ENCODE peak calls at places on chromosome 21, in seven cellular contexts. V, I, L, T, U, Q and E are unnamed samples.

GRCh38 chr21:16651956-16652355 is 860.9 kb upstream of the CXADR start:
- DNase-seq in V (no peak), I (no peak), L (no peak), T (no peak), U (no peak), Q (no peak), E (no peak)

GRCh38 chr21:46604975-46605758 is at the start of gene S100B:
- DNase-seq in V (no peak), I (no peak), L (peak; percentile 68), T (no peak), U (no peak), Q (no peak), E (no peak)

GRCh38 chr21:28018741-28019669 is 973.7 kb downstream of the LTN1 start:
- DNase-seq in V (no peak), I (no peak), L (no peak), T (peak; percentile 17), U (no peak), Q (peak; percentile 30), E (no peak)

GRCh38 chr21:32335601-32336575 is 37.2 kb downstream of the MRAP start:
- DNase-seq in V (no peak), I (peak; percentile 72), L (no peak), T (no peak), U (no peak), Q (no peak), E (no peak)

GRCh38 chr21:17482928-17483327 is 29.9 kb upstream of the CXADR start:
- DNase-seq in V (no peak), I (no peak), L (no peak), T (no peak), U (no peak), Q (no peak), E (no peak)

GRCh38 chr21:21003701-21004100 is 5.5 kb downstream of the NCAM2 start:
- DNase-seq in V (no peak), I (peak; percentile 57), L (no peak), T (no peak), U (no peak), Q (no peak), E (no peak)

GRCh38 chr21:32135401-32136363 is 143.2 kb downstream of the MIS18A start:
- DNase-seq in V (no peak), I (peak; percentile 72), L (peak; percentile 64), T (no peak), U (no peak), Q (no peak), E (no peak)

GRCh38 chr21:15036189-15036588 is 28.6 kb downstream of the NRIP1 start:
- DNase-seq in V (no peak), I (no peak), L (no peak), T (no peak), U (no peak), Q (no peak), E (no peak)

GRCh38 chr21:43373387-43374227 is 53.3 kb downstream of the SIK1 start:
- DNase-seq in V (no peak), I (no peak), L (peak; percentile 16), T (peak; percentile 7), U (no peak), Q (no peak), E (no peak)

GRCh38 chr21:21159253-21159899 is 161.2 kb downstream of the NCAM2 start:
- DNase-seq in V (no peak), I (peak; percentile 24), L (no peak), T (no peak), U (no peak), Q (no peak), E (no peak)

GRCh38 chr21:16159971-16160350 is 430.2 kb downstream of the USP25 start:
- DNase-seq in V (no peak), I (no peak), L (no peak), T (no peak), U (no peak), Q (no peak), E (no peak)

GRCh38 chr21:41767606-41768370 is 936 bp upstream of the RIPK4 start:
- DNase-seq in V (no peak), I (peak; percentile 69), L (no peak), T (no peak), U (no peak), Q (peak; percentile 34), E (no peak)
- H3K4me3 ChIP-seq in V (peak overlapping the region; percentile 79), I (peak overlapping the region; percentile 64), L (peak overlapping the region; percentile 5), T (no peak overlapping the region), U (no peak overlapping the region), Q (peak overlapping the region; percentile 79), E (peak overlapping the region; percentile 48)

GRCh38 chr21:38920631-38921398 is 115.1 kb downstream of the ETS2 start:
- DNase-seq in V (no peak), I (peak; percentile 68), L (no peak), T (no peak), U (no peak), Q (no peak), E (no peak)
- H3K27ac ChIP-seq in V (peak overlapping the region; percentile 75), I (peak overlapping the region; percentile 22), L (peak overlapping the region; percentile 23), T (peak overlapping the region; percentile 8), U (peak overlapping the region; percentile 5), Q (no peak overlapping the region), E (no peak overlapping the region)

DNA sequence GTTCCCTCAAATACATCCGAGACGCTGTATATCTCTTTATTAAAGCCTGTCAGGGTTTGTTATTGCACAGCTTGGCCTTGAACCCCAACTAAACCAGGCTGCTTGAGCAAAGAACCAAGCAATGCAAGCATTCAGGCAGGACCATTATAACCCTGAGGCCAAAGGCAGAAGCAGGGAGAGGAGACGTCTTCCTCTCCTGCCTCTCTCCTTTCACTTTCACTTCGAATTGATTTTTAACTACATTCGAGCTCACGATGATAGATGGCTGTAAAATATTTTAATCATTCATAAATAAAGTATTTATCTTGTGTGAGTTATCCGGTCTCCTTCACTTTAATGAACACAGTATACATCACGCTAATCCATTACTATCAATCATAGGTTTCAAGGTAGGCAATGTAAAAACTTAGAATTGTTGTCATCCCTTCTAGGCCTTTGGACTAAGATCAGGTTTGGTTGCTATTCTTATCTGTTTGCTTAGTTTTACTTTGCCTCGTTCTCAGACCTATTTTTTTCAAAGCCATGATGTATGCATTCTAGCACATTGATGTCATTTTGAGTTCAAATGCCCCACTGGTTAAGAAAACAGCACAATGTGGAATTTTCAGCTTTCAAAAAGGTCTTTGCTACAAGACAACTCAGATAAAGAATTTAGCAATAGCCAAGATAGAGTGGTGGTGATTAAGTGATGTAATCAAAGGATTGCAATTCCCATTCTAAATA is 480.2 kb upstream of the RUNX1 start:
- DNase-seq in V (no peak), I (no peak), L (no peak), T (no peak), U (no peak), Q (no peak), E (no peak)
- H3K4me3 ChIP-seq in V (peak overlapping the region; percentile 30), I (no peak overlapping the region), L (peak overlapping the region; percentile 24), T (peak overlapping the region; percentile 39), U (no peak overlapping the region), Q (peak overlapping the region; percentile 23), E (peak overlapping the region; percentile 57)

DNA sequence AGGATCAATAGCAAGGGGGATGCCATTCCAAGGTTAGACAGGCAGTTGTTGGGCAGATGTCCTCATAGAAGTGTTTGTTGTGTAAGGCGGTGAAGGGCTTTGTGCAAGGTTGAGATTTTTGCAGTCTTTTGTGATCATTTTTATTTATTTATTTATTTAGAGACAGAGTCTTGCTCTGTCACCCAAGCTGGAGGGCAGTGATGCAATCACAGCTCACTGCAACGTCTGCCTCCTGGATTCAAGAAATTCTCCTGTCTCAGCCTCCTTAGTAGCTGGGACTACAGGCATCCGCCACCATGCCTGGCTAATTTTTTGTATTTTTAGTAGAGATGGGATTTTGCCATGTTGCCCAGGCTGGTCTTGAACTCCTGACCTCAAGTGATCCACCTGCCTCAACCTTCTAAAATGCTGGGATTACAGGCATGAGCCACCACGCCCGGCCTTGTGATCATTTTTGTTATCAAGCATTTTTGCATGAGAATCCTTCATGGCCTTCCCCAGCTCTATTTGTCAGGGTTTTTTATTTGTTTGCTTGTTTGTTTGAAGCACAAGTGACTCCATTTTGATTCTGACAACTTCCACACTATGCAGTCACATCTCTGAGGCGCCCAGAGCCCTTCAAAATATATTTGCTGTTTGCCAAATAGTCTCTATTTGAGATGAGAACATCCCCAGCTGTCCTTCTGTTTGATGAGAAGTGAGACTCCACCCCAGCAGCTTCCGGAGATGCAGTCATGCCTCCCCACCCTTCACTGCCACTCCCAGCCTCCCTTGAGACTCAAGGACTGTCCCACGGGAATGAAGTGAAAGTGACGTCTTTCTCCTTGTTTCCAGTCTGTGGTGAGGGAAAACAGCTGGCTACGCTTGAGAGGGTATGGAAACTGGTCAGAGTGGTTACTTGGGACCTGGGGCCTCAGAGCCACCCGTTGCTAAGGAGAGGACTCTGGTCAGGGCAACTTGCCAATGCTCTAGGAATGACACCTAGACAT is 38.0 kb downstream of the TMEM50B start:
- DNase-seq in V (no peak), I (peak; percentile 81), L (peak; percentile 66), T (peak; percentile 37), U (peak; percentile 78), Q (no peak), E (no peak)
- H3K27ac ChIP-seq in V (peak overlapping the region; percentile 55), I (peak overlapping the region; percentile 71), L (peak overlapping the region; percentile 38), T (peak overlapping the region; percentile 30), U (peak overlapping the region; percentile 60), Q (no peak overlapping the region), E (no peak overlapping the region)

GRCh38 chr21:45093064-45093532 is 18.7 kb downstream of the ADARB1 start:
- DNase-seq in V (no peak), I (no peak), L (peak; percentile 75), T (peak; percentile 64), U (peak; percentile 75), Q (peak; percentile 45), E (no peak)
- H3K4me3 ChIP-seq in V (no peak overlapping the region), I (no peak overlapping the region), L (peak overlapping the region; percentile 39), T (peak overlapping the region; percentile 42), U (no peak overlapping the region), Q (no peak overlapping the region), E (no peak overlapping the region)

GRCh38 chr21:39620856-39621255 is 8.1 kb downstream of the B3GALT5 start:
- DNase-seq in V (no peak), I (no peak), L (no peak), T (no peak), U (no peak), Q (no peak), E (no peak)

GRCh38 chr21:39613029-39613934 is 542 bp downstream of the B3GALT5 start:
- DNase-seq in V (no peak), I (no peak), L (no peak), T (no peak), U (no peak), Q (no peak), E (no peak)

GRCh38 chr21:39611547-39612190 is 1.1 kb upstream of the B3GALT5 start:
- DNase-seq in V (no peak), I (no peak), L (no peak), T (no peak), U (no peak), Q (no peak), E (no peak)

GRCh38 chr21:39612233-39613028 is at the start of gene B3GALT5:
- DNase-seq in V (no peak), I (no peak), L (no peak), T (no peak), U (no peak), Q (peak; percentile 34), E (no peak)

DNA sequence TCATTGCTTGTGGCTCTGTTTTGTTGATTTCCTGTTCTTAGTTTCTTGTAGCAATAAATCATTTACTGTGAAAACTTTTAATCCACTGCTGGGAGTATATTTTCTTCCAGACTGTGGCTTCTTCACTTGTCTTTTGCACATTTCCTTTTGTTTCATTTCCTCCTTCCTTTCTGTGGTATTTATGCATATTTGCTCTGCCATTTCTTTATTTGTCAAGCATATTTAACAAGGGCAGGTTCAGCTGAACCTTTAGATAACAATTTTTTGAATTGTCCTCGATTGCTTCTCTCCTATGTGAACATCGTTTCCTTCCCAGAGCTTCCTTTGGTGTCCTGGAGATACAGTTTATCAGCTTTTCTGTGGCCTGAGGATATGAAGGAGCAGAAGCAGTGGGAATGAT is 3.6 kb downstream of the B3GALT5 start:
- DNase-seq in V (no peak), I (no peak), L (no peak), T (no peak), U (no peak), Q (no peak), E (no peak)
- H3K27ac ChIP-seq in V (no peak overlapping the region), I (no peak overlapping the region), L (no peak overlapping the region), T (no peak overlapping the region), U (no peak overlapping the region), Q (no peak overlapping the region), E (no peak overlapping the region)